ENCODE peak calls at places on chromosome X, in seven cellular contexts. B, K, T, M, O, Z and N are unnamed samples.

GRCh38 chrX:15206306-15206705 is 63.6 kb downstream of the ASB9 start:
- DNase-seq in Z (no peak), O (no peak), K (no peak), T (no peak), M (no peak), B (no peak), N (no peak)

GRCh38 chrX:28549839-28550238 is 37.4 kb upstream of the IL1RAPL1 start:
- DNase-seq in B (no peak), M (no peak), K (no peak), Z (no peak), T (no peak), O (peak; percentile 53), N (no peak)

GRCh38 chrX:12469296-12469695 is 321.9 kb upstream of the PRPS2 start:
- DNase-seq in O (no peak), Z (no peak), M (no peak), B (no peak), T (peak; percentile 66), K (no peak), N (no peak)

GRCh38 chrX:22323541-22323940 is 50.8 kb downstream of the CBLL2 start:
- DNase-seq in M (no peak), K (no peak), Z (no peak), O (no peak), T (peak; percentile 57), B (peak; percentile 77), N (no peak)

GRCh38 chrX:101287402-101287801 is 3.7 kb downstream of the TAF7L start:
- DNase-seq in K (no peak), Z (peak; percentile 50), O (peak; percentile 6), T (peak; percentile 25), B (peak; percentile 52), M (no peak), N (no peak)

GRCh38 chrX:41276661-41277506 is 57.1 kb upstream of the DDX3X start:
- DNase-seq in B (no peak), Z (no peak), T (no peak), O (no peak), K (no peak), M (no peak), N (no peak)

GRCh38 chrX:143472334-143472938 is 44.8 kb downstream of the SPANXN3 start:
- DNase-seq in Z (no peak), K (no peak), M (no peak), O (no peak), T (no peak), B (no peak), N (no peak)

GRCh38 chrX:50100188-50100587 is 100.6 kb downstream of the AKAP4 start:
- DNase-seq in T (peak; percentile 2), M (no peak), K (no peak), O (peak; percentile 44), B (no peak), Z (peak; percentile 5), N (no peak)

GRCh38 chrX:129037389-129037788 is 485.9 kb downstream of the SMARCA1 start:
- DNase-seq in T (no peak), K (no peak), B (no peak), O (peak; percentile 65), Z (no peak), M (no peak), N (no peak)

GRCh38 chrX:99750721-99751120 is 659.4 kb downstream of the PCDH19 start:
- DNase-seq in Z (no peak), B (no peak), K (no peak), T (no peak), M (no peak), O (peak; percentile 2), N (no peak)

GRCh38 chrX:113966791-113967190 is 617.1 kb upstream of the HTR2C start:
- DNase-seq in K (no peak), O (no peak), T (no peak), Z (no peak), B (no peak), M (no peak), N (no peak)

GRCh38 chrX:46642145-46642544 is 68.6 kb downstream of the CHST7 start:
- DNase-seq in B (peak; percentile 17), K (no peak), Z (peak; percentile 28), T (peak; percentile 12), M (no peak), O (peak; percentile 43), N (no peak)

DNA sequence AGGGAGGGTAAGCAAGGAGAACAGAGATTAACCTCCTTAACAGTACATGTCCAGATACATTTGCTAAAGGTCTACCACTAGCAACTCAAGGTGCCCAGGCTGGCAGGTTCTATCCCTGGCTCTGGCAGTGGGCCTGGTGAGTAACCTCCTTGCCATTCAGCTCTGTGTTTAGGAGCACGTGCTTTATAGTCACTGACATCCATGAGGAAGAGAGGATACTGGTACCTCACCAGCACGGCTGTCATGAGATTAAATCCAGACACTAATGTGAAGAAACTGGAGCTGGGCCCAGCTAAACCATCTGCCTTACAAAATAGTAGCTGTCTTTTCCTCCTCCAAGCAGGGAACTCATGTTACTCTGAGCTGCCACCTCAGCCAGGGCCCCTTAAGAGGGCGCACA is 45.3 kb downstream of the GPRASP3 start:
- DNase-seq in O (no peak), T (peak; percentile 35), Z (peak; percentile 2), B (peak; percentile 68), K (no peak), M (no peak), N (no peak)
- H3K27ac ChIP-seq in O (no peak overlapping the region), T (no peak overlapping the region), Z (no peak overlapping the region), B (peak overlapping the region; percentile 1), K (no peak overlapping the region), M (no peak overlapping the region), N (no peak overlapping the region)

DNA sequence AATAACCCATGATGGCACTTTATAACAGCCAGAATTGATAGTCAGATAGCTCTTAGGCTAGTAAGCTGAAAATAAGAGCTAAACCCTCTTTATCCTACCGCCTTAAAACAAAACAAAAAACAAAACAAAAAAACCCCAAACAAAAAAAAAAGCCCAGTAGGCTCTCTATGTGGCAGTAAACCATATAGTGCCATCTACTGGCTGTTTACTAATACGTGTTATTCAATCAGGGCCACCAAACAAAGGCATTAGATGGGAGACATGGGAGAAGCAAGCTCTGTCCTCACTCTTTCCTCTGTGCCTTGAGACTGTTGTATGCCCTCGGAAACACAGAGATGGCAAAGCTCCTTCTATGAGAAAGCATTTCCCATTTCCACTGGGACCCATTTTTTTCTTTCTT is 148.8 kb upstream of the MID1 start:
- DNase-seq in M (no peak), O (peak; percentile 76), K (no peak), T (peak; percentile 12), B (peak; percentile 35), Z (peak; percentile 46), N (no peak)
- H3K27ac ChIP-seq in M (no peak overlapping the region), O (no peak overlapping the region), K (no peak overlapping the region), T (no peak overlapping the region), B (peak overlapping the region; percentile 82), Z (no peak overlapping the region), N (no peak overlapping the region)

GRCh38 chrX:16612257-16612987 is 37.5 kb upstream of the S100G start:
- DNase-seq in M (no peak), Z (no peak), T (no peak), O (no peak), B (no peak), K (no peak), N (no peak)

GRCh38 chrX:16619024-16619423 is 30.9 kb upstream of the S100G start:
- DNase-seq in Z (no peak), O (no peak), K (no peak), M (no peak), B (no peak), T (no peak), N (no peak)

GRCh38 chrX:16617382-16617781 is 32.6 kb upstream of the S100G start:
- DNase-seq in M (no peak), T (no peak), O (no peak), Z (no peak), K (no peak), B (no peak), N (no peak)

GRCh38 chrX:16618422-16618821 is 31.5 kb upstream of the S100G start:
- DNase-seq in Z (no peak), O (no peak), K (no peak), T (no peak), B (no peak), M (no peak), N (no peak)
- H3K27ac ChIP-seq in Z (no peak overlapping the region), O (no peak overlapping the region), K (no peak overlapping the region), T (no peak overlapping the region), B (no peak overlapping the region), M (no peak overlapping the region), N (no peak overlapping the region)

GRCh38 chrX:2548731-2549423 is 48.1 kb upstream of the DHRSX start:
- DNase-seq in O (peak; percentile 59), M (no peak), T (no peak), K (no peak), B (no peak), Z (no peak), N (no peak)

GRCh38 chrX:2549874-2550273 is 49.1 kb upstream of the DHRSX start:
- DNase-seq in B (no peak), O (peak; percentile 81), M (no peak), Z (no peak), K (no peak), T (no peak), N (no peak)

GRCh38 chrX:2550288-2551020 is 49.7 kb upstream of the DHRSX start:
- DNase-seq in K (no peak), T (no peak), B (no peak), O (no peak), Z (no peak), M (no peak), N (no peak)

GRCh38 chrX:2547746-2548145 is 47.0 kb upstream of the DHRSX start:
- DNase-seq in O (no peak), K (no peak), Z (no peak), B (no peak), M (no peak), T (no peak), N (no peak)

GRCh38 chrX:2552621-2553297 is 52.0 kb upstream of the DHRSX start:
- DNase-seq in K (no peak), O (no peak), M (no peak), T (peak; percentile 8), B (no peak), Z (peak; percentile 78), N (no peak)
- H3K27ac ChIP-seq in K (no peak overlapping the region), O (no peak overlapping the region), M (no peak overlapping the region), T (no peak overlapping the region), B (no peak overlapping the region), Z (peak overlapping the region; percentile 69), N (no peak overlapping the region)

DNA sequence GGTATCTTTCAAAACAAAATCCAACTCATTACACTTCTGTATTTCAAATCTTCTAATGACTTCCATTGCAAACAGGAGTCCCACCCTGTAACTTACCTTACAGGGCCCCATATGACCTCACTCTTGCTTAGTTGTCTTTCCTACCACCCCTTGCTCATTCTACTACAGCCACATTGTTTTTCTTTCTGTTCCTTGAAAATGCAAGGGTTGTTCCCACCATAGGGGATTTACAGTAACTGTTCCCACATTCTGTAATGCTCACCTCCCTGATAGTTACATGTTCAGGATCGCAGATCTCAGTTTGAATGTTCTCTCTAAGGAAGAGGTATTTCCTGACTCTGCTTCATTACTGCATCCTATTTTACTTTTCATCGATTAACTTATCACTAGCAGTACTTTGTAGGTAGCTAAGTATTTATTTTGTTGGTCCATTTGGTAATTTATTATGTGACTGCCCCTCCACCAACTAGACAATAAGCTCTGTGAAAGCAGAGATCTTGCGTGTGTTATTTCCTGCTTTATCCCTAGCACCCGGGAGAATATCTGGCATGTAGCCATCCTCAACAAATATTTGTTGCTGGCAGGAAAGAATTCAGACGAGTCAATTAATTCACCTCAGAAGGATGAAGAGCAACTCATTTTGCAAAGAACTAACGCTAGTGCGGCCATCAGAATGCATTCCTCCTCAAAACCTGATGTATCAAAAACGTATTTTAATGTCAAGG is 21.4 kb downstream of the MAOB start:
- DNase-seq in O (no peak), T (peak; percentile 51), M (no peak), Z (peak; percentile 60), B (peak; percentile 1), K (no peak), N (no peak)
- H3K27ac ChIP-seq in O (no peak overlapping the region), T (peak overlapping the region; percentile 35), M (no peak overlapping the region), Z (peak overlapping the region; percentile 24), B (no peak overlapping the region), K (peak overlapping the region; percentile 78), N (no peak overlapping the region)